ENCODE peak calls at places on chromosomes 12 and 14, in eight cellular contexts. Z is transverse colon; G is psoas muscle; K is CD4-positive, CD25-positive, alpha-beta regulatory T cell; R is naive thymus-derived CD4-positive, alpha-beta T cell; O is A549; T is stomach; C is ovary. N is an unnamed sample.

GRCh38 chr12:104374071-104374470 is 70.5 kb downstream of the EID3 start:
- DNase-seq in Z (no peak), G (no peak), K (no peak), R (no peak), O (no peak), T (no peak), C (no peak), N (no peak)

GRCh38 chr12:121600702-121601336 is 20.0 kb upstream of the KDM2B start:
- DNase-seq in Z (peak; percentile 56), G (no peak), K (no peak), R (no peak), O (no peak), T (peak; percentile 61), C (no peak), N (peak; percentile 74)

GRCh38 chr12:117033382-117034045 is 65.7 kb downstream of the TESC start:
- DNase-seq in Z (no peak), G (no peak), K (no peak), R (no peak), O (no peak), T (peak; percentile 58), C (peak; percentile 69), N (peak; percentile 76)

GRCh38 chr12:89862511-89863331 is 154.1 kb upstream of the ATP2B1 start:
- DNase-seq in Z (peak; percentile 42), G (no peak), K (peak; percentile 45), R (peak; percentile 64), O (no peak), T (no peak), C (no peak), N (no peak)

GRCh38 chr12:59121466-59121865 is 201.2 kb upstream of the LRIG3 start:
- DNase-seq in Z (no peak), G (no peak), K (no peak), R (no peak), O (no peak), T (no peak), C (no peak), N (no peak)

GRCh38 chr12:32312049-32312670 is 87.2 kb upstream of the FGD4 start:
- DNase-seq in Z (no peak), G (no peak), K (peak; percentile 48), R (peak; percentile 63), O (peak; percentile 45), T (no peak), C (no peak), N (no peak)

GRCh38 chr14:97410667-97411286 is 613.6 kb downstream of the VRK1 start:
- DNase-seq in Z (no peak), G (no peak), K (no peak), R (no peak), O (no peak), T (no peak), C (no peak), N (no peak)

GRCh38 chr12:111600296-111600562 is 1.1 kb upstream of the ATXN2 start:
- DNase-seq in Z (no peak), G (no peak), K (no peak), R (no peak), O (no peak), T (no peak), C (no peak), N (no peak)

GRCh38 chr14:64946310-64947045 is 3.9 kb upstream of the GPX2 start:
- DNase-seq in Z (no peak), G (no peak), K (no peak), R (no peak), O (no peak), T (no peak), C (no peak), N (no peak)

GRCh38 chr12:712172-712863 is 40.1 kb upstream of the WNK1 start:
- DNase-seq in Z (no peak), G (no peak), K (no peak), R (no peak), O (no peak), T (no peak), C (no peak), N (no peak)

GRCh38 chr12:720231-720941 is 32.0 kb upstream of the WNK1 start:
- DNase-seq in Z (no peak), G (no peak), K (no peak), R (no peak), O (no peak), T (no peak), C (no peak), N (no peak)

GRCh38 chr12:713281-713875 is 39.0 kb upstream of the WNK1 start:
- DNase-seq in Z (no peak), G (no peak), K (no peak), R (no peak), O (no peak), T (no peak), C (no peak), N (no peak)

GRCh38 chr12:718756-719138 is 33.6 kb upstream of the WNK1 start:
- DNase-seq in Z (no peak), G (no peak), K (no peak), R (no peak), O (no peak), T (no peak), C (no peak), N (no peak)

DNA sequence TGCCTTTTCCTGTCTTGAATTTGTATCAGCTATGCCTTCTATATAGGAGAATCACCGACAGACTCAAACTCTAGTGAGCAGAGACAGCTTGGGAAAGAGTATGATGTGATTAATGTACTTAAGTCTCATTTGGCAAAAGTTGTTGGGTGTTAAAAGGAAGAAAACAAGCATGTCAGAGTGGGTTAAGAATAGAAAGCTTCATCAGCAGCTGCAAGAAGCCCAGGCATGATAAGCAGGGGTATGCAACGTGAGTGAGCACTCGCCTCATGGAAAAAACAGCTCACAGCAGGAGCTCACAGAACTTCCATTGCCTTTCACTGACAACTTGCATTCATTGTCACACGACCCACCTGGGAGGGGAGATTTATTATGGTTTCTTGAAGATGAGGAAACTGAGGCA is 35.9 kb upstream of the WNK1 start:
- DNase-seq in Z (no peak), G (no peak), K (no peak), R (no peak), O (no peak), T (no peak), C (no peak), N (no peak)
- H3K4me1 ChIP-seq in Z (no peaks in the 10 kb centered on the region), G (peaks cover 21% of the 10 kb centered on the region), K (peaks cover 17% of the 10 kb centered on the region), R (no peaks in the 10 kb centered on the region), O (peaks cover 9% of the 10 kb centered on the region), T (peaks cover 25% of the 10 kb centered on the region), C (no peaks in the 10 kb centered on the region), N (no peaks in the 10 kb centered on the region)

DNA sequence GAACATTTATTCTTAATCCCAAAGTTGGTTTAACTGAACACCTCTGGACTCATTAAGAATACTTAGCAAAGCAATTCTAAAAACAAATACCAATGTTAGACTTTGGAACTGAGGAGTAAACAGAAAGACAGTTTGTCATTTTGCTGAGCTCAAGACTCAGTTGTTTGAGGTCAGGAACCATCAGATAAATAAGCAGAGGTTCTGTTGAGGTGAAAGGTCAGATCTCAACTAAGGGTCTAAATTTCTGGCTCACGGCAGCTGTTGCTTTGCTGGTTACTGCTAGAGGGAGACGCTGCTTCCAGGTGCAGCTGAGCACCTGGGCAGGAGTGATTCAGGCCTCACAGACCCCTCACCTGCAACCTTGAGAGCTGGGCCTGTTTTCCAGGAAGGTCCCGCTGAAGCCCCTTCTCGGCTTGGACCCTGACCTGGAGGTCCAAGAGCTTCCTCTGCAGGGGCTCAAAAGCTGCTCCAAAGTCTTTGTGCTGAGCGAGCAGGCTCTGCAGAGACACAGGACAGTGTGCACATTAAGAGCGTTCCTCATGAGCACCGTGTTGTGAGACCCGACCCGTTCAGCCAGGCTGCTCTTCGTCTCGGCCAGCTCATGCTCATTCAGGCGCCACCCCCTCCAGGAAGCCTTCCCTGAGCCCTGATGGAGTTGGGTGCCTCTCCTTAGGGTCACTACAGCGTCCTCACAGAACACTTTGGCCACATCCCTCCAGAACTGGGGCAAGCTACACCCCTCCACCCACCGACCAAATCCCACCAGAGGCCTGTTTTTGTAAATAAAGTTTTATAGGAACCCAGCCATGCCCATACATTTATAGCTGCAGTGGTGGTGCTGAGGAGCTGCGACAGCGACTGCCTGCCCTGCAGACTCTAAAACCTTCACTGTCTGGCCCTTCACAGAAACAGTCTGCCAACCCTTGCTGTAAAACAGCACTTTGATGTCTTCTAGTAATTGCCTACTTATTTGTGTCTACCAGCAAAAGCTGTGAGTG is 72.0 kb downstream of the SYNE3 start:
- DNase-seq in Z (no peak), G (no peak), K (no peak), R (no peak), O (no peak), T (no peak), C (no peak), N (no peak)
- H3K4me1 ChIP-seq in Z (no peaks in the 10 kb centered on the region), G (no peaks in the 10 kb centered on the region), K (peaks cover 5% of the 10 kb centered on the region), R (no peaks in the 10 kb centered on the region), O (no peaks in the 10 kb centered on the region), T (peaks cover 5% of the 10 kb centered on the region), C (no peaks in the 10 kb centered on the region), N (no peaks in the 10 kb centered on the region)

DNA sequence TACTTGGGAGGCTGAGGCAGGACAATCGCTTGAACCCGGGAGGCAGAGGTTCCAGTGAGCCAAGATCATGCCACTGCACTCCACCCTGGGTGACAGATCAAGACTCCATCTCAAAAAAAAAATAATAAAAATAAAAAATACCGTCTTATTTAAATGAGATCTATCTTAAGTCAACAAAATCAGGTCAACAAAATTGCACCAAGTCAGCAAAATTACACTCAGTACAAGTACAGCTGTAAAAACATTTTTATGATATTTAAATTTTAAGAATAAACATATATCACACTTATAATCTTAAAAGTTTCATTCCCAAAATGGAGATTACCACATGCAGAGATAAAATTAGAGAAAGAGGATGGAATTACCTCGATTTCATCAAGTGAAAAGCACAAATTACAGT is 33.2 kb downstream of the HECTD1 start:
- DNase-seq in Z (no peak), G (no peak), K (no peak), R (no peak), O (no peak), T (no peak), C (no peak), N (no peak)
- H3K4me1 ChIP-seq in Z (no peaks in the 10 kb centered on the region), G (peaks cover 4% of the 10 kb centered on the region), K (no peaks in the 10 kb centered on the region), R (no peaks in the 10 kb centered on the region), O (peaks cover 21% of the 10 kb centered on the region), T (peaks cover 17% of the 10 kb centered on the region), C (no peaks in the 10 kb centered on the region), N (no peaks in the 10 kb centered on the region)

GRCh38 chr14:55582741-55583140 is 2.7 kb downstream of the KTN1 start:
- DNase-seq in Z (no peak), G (no peak), K (no peak), R (no peak), O (no peak), T (no peak), C (no peak), N (no peak)
- H3K4me1 ChIP-seq in Z (peaks cover 52% of the 10 kb centered on the region), G (peaks cover 67% of the 10 kb centered on the region), K (peaks cover 47% of the 10 kb centered on the region), R (peaks cover 29% of the 10 kb centered on the region), O (peaks cover 68% of the 10 kb centered on the region), T (peaks cover 78% of the 10 kb centered on the region), C (peaks cover 9% of the 10 kb centered on the region), N (peaks cover 63% of the 10 kb centered on the region)

GRCh38 chr12:2347844-2348476 is 295.2 kb downstream of the CACNA1C start:
- DNase-seq in Z (no peak), G (no peak), K (no peak), R (no peak), O (no peak), T (no peak), C (no peak), N (no peak)
- H3K4me1 ChIP-seq in Z (peaks cover 31% of the 10 kb centered on the region), G (peaks cover 12% of the 10 kb centered on the region), K (no peaks in the 10 kb centered on the region), R (no peaks in the 10 kb centered on the region), O (no peaks in the 10 kb centered on the region), T (peaks cover 55% of the 10 kb centered on the region), C (peaks cover 2% of the 10 kb centered on the region), N (no peaks in the 10 kb centered on the region)

N was measured in body of pancreas.